ENCODE peak calls at places on chromosomes 13 and 19, in four cellular contexts. V, N, R and A are unnamed samples.

GRCh38 chr19:1009043-1009975 is 9.1 kb downstream of the GRIN3B start:
- DNase-seq in N (no peak), V (no peak), R (peak; percentile 76), A (no peak)

GRCh38 chr19:44607049-44607448 is 6.3 kb upstream of the IGSF23 start:
- DNase-seq in N (no peak), V (no peak), R (peak; percentile 69), A (no peak)

GRCh38 chr13:31495336-31495735 is 244.0 kb upstream of the RXFP2 start:
- DNase-seq in V (no peak), R (no peak), N (no peak), A (no peak)

GRCh38 chr19:54154603-54155345 is 4.7 kb downstream of the LENG1 start:
- DNase-seq in N (no peak), V (no peak), R (peak; percentile 33), A (no peak)

GRCh38 chr13:49248433-49249002 is 793 bp downstream of the CDADC1 start:
- DNase-seq in R (no peak), V (no peak), N (no peak), A (no peak)

GRCh38 chr19:5480427-5480836 is 25.2 kb downstream of the ZNRF4 start:
- DNase-seq in N (peak; percentile 64), R (peak; percentile 29), V (no peak), A (no peak)

GRCh38 chr13:57123660-57124059 is 17.1 kb upstream of the PRR20A start:
- DNase-seq in V (no peak), R (peak; percentile 51), N (no peak), A (no peak)

GRCh38 chr13:114131581-114132418 is 623 bp downstream of the RASA3 start:
- DNase-seq in V (peak; percentile 42), R (peak; percentile 53), N (no peak), A (no peak)

GRCh38 chr19:36939153-36939552 is 23.0 kb downstream of the ZNF568 start:
- DNase-seq in V (no peak), R (no peak), N (no peak), A (no peak)

GRCh38 chr13:70523622-70524021 is 415.4 kb upstream of the KLHL1 start:
- DNase-seq in N (no peak), R (no peak), V (no peak), A (no peak)

GRCh38 chr13:108508263-108508662 is 121.1 kb upstream of the MYO16 start:
- DNase-seq in V (no peak), R (peak; percentile 59), N (peak; percentile 40), A (no peak)

GRCh38 chr13:71661921-71662320 is 205.1 kb downstream of the DACH1 start:
- DNase-seq in N (no peak), R (peak; percentile 97), V (no peak), A (no peak)

GRCh38 chr19:30694156-30694555 is 322.0 kb downstream of the ZNF536 start:
- DNase-seq in R (no peak), N (no peak), V (no peak), A (no peak)

GRCh38 chr19:30695171-30695875 is 323.1 kb downstream of the ZNF536 start:
- DNase-seq in R (no peak), V (no peak), N (peak; percentile 72), A (no peak)

GRCh38 chr19:30693179-30693578 is 321.0 kb downstream of the ZNF536 start:
- DNase-seq in V (no peak), N (no peak), R (no peak), A (no peak)

GRCh38 chr19:30699871-30700280 is 327.7 kb downstream of the ZNF536 start:
- DNase-seq in N (no peak), V (no peak), R (no peak), A (no peak)

GRCh38 chr19:30696514-30696913 is 324.3 kb downstream of the ZNF536 start:
- DNase-seq in V (peak; percentile 51), R (no peak), N (peak; percentile 87), A (no peak)
- TF ChIP-seq CTCF in V (peak; percentile 71), R (peak; percentile 18), N (peak; percentile 87), A (no peak)

GRCh38 chr13:111039735-111040134 is 75.4 kb upstream of the ARHGEF7 start:
- DNase-seq in N (no peak), V (no peak), R (no peak), A (no peak)

GRCh38 chr13:111035861-111036260 is 79.2 kb upstream of the ARHGEF7 start:
- DNase-seq in N (no peak), R (no peak), V (no peak), A (no peak)

GRCh38 chr13:111038887-111039286 is 76.2 kb upstream of the ARHGEF7 start:
- DNase-seq in R (no peak), N (no peak), V (no peak), A (no peak)

GRCh38 chr13:111036665-111037064 is 78.4 kb upstream of the ARHGEF7 start:
- DNase-seq in N (no peak), V (no peak), R (no peak), A (no peak)

GRCh38 chr13:111037838-111038397 is 77.2 kb upstream of the ARHGEF7 start:
- DNase-seq in N (no peak), V (no peak), R (no peak), A (no peak)
- TF ChIP-seq CTCF in N (no peak), V (no peak), R (no peak), A (no peak)

DNA sequence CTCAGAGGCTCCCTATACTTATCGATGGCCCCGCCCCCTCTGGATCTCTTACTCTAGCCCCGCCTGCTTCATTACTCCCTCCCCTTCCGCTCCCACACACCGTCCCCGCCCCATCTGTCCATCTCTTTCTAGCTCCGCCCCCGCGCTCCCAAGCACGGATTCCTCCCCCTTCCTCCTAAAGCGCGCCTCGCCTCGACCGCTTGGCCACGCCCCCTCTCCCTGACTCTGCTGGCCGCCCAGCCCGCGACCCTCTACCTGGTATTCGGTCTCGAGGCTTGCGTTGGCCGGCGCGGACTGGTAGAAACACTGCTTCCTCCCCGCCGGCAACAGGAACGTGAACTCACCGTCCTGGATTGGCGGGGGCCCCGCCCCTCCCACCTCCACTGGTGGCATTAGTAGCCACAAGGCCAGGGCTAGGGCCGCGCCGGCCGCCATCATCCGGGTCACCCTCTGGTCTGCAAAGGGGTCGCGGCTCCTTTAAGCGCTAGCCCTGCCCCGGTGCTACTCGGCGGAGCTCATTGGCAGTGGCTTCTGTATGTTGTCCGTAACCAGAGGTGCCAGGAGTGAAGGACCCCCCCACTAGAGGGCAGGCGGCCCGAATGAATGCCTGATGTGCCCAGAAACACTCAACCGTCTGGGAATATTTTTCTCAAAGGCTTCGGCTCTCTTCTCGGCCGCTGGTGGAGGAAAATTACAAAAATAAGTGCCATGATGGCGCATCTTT is at the start of gene TMED1:
- DNase-seq in V (peak; percentile 94), N (peak; percentile 97), R (peak; percentile 99), A (peak; percentile 98)
- TF ChIP-seq CTCF in V (peak; percentile 22), N (peak; percentile 40), R (no peak), A (peak; percentile 49)

GRCh38 chr19:46067691-46068090 is 26.9 kb upstream of the IGFL4 start:
- DNase-seq in N (no peak), V (no peak), R (no peak), A (no peak)
- TF ChIP-seq CTCF in N (no peak), V (no peak), R (no peak), A (no peak)

GRCh38 chr19:43305642-43306041 is 36.3 kb upstream of the PSG9 start:
- DNase-seq in N (no peak), V (no peak), R (no peak), A (no peak)
- TF ChIP-seq CTCF in N (no peak), V (no peak), R (no peak), A (no peak)

DNA sequence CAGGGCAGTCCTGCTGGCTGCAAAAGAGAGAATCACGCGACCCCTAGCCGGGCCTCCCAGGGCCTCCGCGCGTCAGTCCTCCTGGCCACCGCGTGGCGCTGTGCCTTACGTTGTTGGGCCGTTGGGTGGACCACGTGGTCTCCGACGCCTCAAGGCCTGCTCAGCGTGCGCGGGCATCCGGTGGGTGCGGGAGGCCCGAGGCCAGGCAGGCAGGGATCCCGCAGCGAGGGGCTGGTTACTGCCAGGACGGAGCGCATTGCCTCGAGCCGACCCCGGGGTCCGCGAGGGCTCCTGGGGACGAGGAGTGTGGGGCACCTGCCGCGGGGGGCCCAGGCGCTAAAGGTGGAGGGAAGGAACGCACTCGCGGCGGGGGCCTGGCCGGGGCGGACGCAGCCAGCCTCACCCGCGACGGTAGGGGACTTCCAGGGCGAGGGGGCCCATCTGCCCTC is at the start of gene TDRD12:
- DNase-seq in R (no peak), N (peak; percentile 68), V (no peak), A (no peak)
- TF ChIP-seq CTCF in R (no peak), N (peak; percentile 62), V (no peak), A (no peak)